ENCODE peak calls at places on chromosomes 11 and 22, in eight cellular contexts. Z is K562; P is naive thymus-derived CD4-positive, alpha-beta T cell; X is colonic mucosa; J is stomach; V is pancreas; R is tibial artery; N is epithelial cell of proximal tubule. U is an unnamed sample.
A peak's percentile ranks its signal among the peaks of the same experiment; 100 is the strongest.

GRCh38 chr11:7196396-7197146 is 55.1 kb upstream of the SYT9 start:
- DNase-seq in J (no peak), V (no peak), P (no peak), N (no peak), R (no peak), X (no peak), Z (no peak), U (no peak)

GRCh38 chr11:122202951-122203456 is 87.0 kb upstream of the BLID start:
- DNase-seq in Z (peak; percentile 57), X (peak; percentile 51), V (peak; percentile 48), R (peak; percentile 63), N (no peak), J (peak; percentile 66), P (no peak), U (no peak)

GRCh38 chr22:24141586-24141985 is 39.7 kb upstream of the SUSD2 start:
- DNase-seq in N (no peak), V (no peak), R (no peak), Z (no peak), X (no peak), J (no peak), P (no peak), U (no peak)

GRCh38 chr11:105719073-105719846 is 109.4 kb downstream of the GRIA4 start:
- DNase-seq in P (no peak), R (no peak), Z (no peak), X (no peak), V (no peak), J (no peak), N (peak; percentile 91), U (no peak)

GRCh38 chr11:15406952-15407351 is 292.2 kb downstream of the INSC start:
- DNase-seq in J (no peak), R (no peak), V (no peak), N (no peak), P (no peak), X (no peak), Z (no peak), U (no peak)

GRCh38 chr22:49573109-49573765 is 254.4 kb downstream of the BRD1 start:
- DNase-seq in N (no peak), P (no peak), J (peak; percentile 17), X (no peak), V (no peak), Z (no peak), R (no peak), U (no peak)

GRCh38 chr22:33922268-33922667 is 2.0 kb upstream of the LARGE1 start:
- DNase-seq in R (peak; percentile 34), N (no peak), X (peak; percentile 53), J (peak; percentile 55), P (no peak), V (peak; percentile 25), Z (no peak), U (no peak)

GRCh38 chr22:27828214-27828587 is 26.6 kb upstream of the MN1 start:
- DNase-seq in X (no peak), J (no peak), Z (no peak), R (no peak), P (no peak), V (no peak), N (no peak), U (no peak)

GRCh38 chr22:20423636-20424511 is 13.8 kb downstream of the SCARF2 start:
- DNase-seq in V (no peak), N (no peak), R (no peak), Z (no peak), P (no peak), X (peak; percentile 16), J (no peak), U (no peak)

GRCh38 chr11:126544311-126545056 is 189.0 kb downstream of the ST3GAL4 start:
- DNase-seq in V (no peak), Z (no peak), R (no peak), J (no peak), X (peak; percentile 25), P (no peak), N (no peak), U (peak; percentile 56)

GRCh38 chr22:45216133-45217003 is 24.3 kb downstream of the KIAA0930 start:
- DNase-seq in J (no peak), P (no peak), N (no peak), R (no peak), X (no peak), V (no peak), Z (no peak), U (no peak)

GRCh38 chr11:34806875-34807274 is 109.3 kb downstream of the APIP start:
- DNase-seq in V (no peak), P (no peak), J (no peak), X (no peak), N (no peak), R (no peak), Z (no peak), U (no peak)

GRCh38 chr11:118437046-118437735 is 899 bp downstream of the KMT2A start:
- DNase-seq in J (no peak), X (peak; percentile 64), V (peak; percentile 52), P (peak; percentile 41), R (peak; percentile 61), Z (peak; percentile 82), N (no peak), U (no peak)

GRCh38 chr11:47337229-47337924 is 15.1 kb downstream of the MYBPC3 start:
- DNase-seq in N (no peak), J (no peak), R (no peak), X (no peak), Z (peak; percentile 80), P (no peak), V (no peak), U (no peak)

GRCh38 chr11:47333526-47333845 is 19.0 kb downstream of the MYBPC3 start:
- DNase-seq in J (no peak), X (no peak), R (no peak), N (no peak), P (no peak), Z (no peak), V (no peak), U (no peak)

GRCh38 chr11:47336595-47336994 is 15.9 kb downstream of the MYBPC3 start:
- DNase-seq in X (no peak), J (no peak), Z (no peak), V (no peak), N (no peak), R (no peak), P (no peak), U (no peak)

GRCh38 chr11:47333886-47334443 is 18.5 kb downstream of the MYBPC3 start:
- DNase-seq in P (no peak), R (no peak), Z (no peak), V (no peak), X (no peak), N (no peak), J (no peak), U (no peak)

DNA sequence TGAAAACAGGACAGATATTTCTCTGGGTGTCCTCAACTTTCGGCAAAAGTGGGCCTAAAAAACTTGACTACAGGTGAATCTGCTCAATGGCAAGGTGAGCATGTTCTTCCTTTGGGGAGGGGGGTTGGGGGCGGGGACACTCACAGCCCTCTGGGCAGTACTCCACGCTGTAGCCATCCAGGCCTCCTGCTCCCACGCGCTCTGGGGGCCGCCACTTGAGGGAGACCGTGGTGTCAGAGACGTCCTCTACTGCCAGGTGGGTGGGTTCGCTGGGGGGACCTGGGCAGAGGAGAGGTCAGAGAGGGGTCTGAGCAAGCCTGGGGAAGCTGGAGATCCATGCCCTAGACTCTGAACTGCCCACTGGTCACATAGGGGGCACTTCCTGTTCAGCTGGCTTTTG is 16.8 kb downstream of the MYBPC3 start:
- DNase-seq in P (no peak), R (no peak), N (no peak), J (no peak), X (no peak), Z (no peak), V (no peak), U (no peak)
- H3K4me3 ChIP-seq in P (no peak overlapping the region), R (no peak overlapping the region), N (no peak overlapping the region), J (no peak overlapping the region), X (no peak overlapping the region), Z (no peak overlapping the region), V (no peak overlapping the region), U (no peak overlapping the region)

GRCh38 chr11:67283490-67283963 is 5.6 kb upstream of the ANKRD13D start:
- DNase-seq in X (no peak), Z (no peak), N (no peak), V (no peak), J (no peak), P (no peak), R (no peak), U (no peak)
- H3K4me3 ChIP-seq in X (no peak overlapping the region), Z (no peak overlapping the region), N (no peak overlapping the region), V (no peak overlapping the region), J (no peak overlapping the region), P (no peak overlapping the region), R (no peak overlapping the region), U (no peak overlapping the region)

GRCh38 chr11:102134597-102134996 is 24.4 kb downstream of the YAP1 start:
- DNase-seq in P (no peak), X (no peak), V (no peak), N (no peak), J (no peak), R (no peak), Z (no peak), U (no peak)

GRCh38 chr11:102138677-102139076 is 28.4 kb downstream of the YAP1 start:
- DNase-seq in R (no peak), N (no peak), Z (no peak), V (no peak), J (no peak), X (no peak), P (no peak), U (no peak)

GRCh38 chr11:102139081-102139498 is 28.8 kb downstream of the YAP1 start:
- DNase-seq in J (no peak), N (no peak), Z (no peak), X (no peak), V (no peak), R (no peak), P (no peak), U (no peak)

GRCh38 chr11:102135256-102135655 is 25.0 kb downstream of the YAP1 start:
- DNase-seq in R (no peak), X (no peak), J (no peak), P (no peak), Z (no peak), N (no peak), V (no peak), U (no peak)

GRCh38 chr11:102138223-102138622 is 28.0 kb downstream of the YAP1 start:
- DNase-seq in V (no peak), R (no peak), J (no peak), P (no peak), Z (no peak), N (no peak), X (no peak), U (no peak)
- H3K4me3 ChIP-seq in V (no peak overlapping the region), R (no peak overlapping the region), J (no peak overlapping the region), P (no peak overlapping the region), Z (no peak overlapping the region), N (no peak overlapping the region), X (no peak overlapping the region), U (no peak overlapping the region)

DNA sequence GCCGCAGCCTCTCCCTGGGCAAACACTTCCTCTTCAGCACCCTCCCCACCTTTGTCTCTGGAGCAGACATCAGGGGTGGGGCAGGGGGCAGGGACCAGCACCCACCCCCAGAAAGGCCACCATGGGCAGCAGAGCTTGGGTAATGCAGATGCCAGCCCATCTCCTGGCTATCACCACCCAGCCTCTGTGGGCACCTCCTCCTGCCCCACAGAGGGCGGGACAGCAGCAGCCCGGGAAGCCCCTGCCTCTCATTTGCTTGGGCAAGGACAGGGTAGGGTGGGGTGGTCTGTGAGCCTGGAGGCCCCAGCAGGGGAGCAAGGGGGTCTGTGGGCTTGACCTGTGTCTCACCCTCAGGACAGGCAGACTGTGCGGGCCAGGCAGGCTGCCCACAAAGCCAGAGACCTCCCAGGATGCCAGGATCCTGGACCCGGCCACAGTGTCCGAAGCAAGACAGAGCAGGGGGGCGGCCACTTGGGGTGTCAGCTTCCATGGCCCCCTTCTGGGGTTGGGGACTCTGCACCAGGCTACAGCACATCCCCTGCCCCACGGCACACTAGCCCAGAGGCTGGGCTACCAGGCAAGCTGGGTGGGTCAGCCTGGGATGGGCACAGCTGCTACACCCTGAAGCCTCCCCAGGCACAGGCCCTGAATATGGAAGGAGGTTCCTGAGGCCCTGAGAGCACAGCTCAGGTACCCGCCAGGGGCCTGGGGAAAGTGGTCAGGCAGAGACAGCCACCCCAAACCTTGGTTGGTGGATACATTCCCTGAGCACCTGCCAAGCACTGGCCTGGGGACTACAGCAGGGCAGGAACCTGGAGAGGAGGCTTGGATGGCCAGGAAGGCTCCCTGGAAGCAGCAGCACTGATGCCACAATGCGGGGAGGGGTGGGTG is 4.5 kb downstream of the RNH1 start:
- DNase-seq in N (no peak), Z (no peak), R (no peak), J (no peak), V (no peak), X (no peak), P (no peak), U (no peak)
- H3K4me3 ChIP-seq in N (no peak overlapping the region), Z (no peak overlapping the region), R (no peak overlapping the region), J (no peak overlapping the region), V (no peak overlapping the region), X (no peak overlapping the region), P (no peak overlapping the region), U (no peak overlapping the region)